ENCODE peak calls at places on chromosomes 3 and 15, in eight cellular contexts. X, B, H, O, R, M, L and T are unnamed samples.

GRCh38 chr15:57720861-57721260 is 14.3 kb downstream of the POLR2M start:
- DNase-seq in B (no peak), H (no peak), X (no peak), L (no peak), M (no peak), O (no peak), R (peak), T (no peak)

GRCh38 chr3:10883478-10884234 is 67.6 kb downstream of the SLC6A11 start:
- DNase-seq in R (peak), X (no peak), L (no peak), B (no peak), O (no peak), M (no peak), H (no peak), T (no peak)

GRCh38 chr3:109806929-109807328 is 469.6 kb upstream of the DPPA4 start:
- DNase-seq in O (no peak), B (no peak), X (no peak), R (peak), M (no peak), H (no peak), L (peak), T (no peak)

GRCh38 chr3:129013491-129013891 is 12.4 kb downstream of the EFCC1 start:
- DNase-seq in H (no peak), X (no peak), O (no peak), R (no peak), L (peak), B (no peak), M (no peak), T (no peak)

GRCh38 chr15:100901296-100901695 is 17.9 kb upstream of the LRRK1 start:
- DNase-seq in O (no peak), M (no peak), L (no peak), B (no peak), H (no peak), R (no peak), X (no peak), T (no peak)

GRCh38 chr15:88177451-88177850 is 79.1 kb downstream of the NTRK3 start:
- DNase-seq in M (no peak), H (no peak), X (no peak), L (peak), O (no peak), B (no peak), R (no peak), T (no peak)

GRCh38 chr15:64274541-64274940 is 81.4 kb downstream of the CSNK1G1 start:
- DNase-seq in M (no peak), L (no peak), X (no peak), O (no peak), B (no peak), H (no peak), R (no peak), T (no peak)

GRCh38 chr3:3798641-3799113 is 554 bp upstream of the LRRN1 start:
- DNase-seq in O (no peak), L (peak), B (no peak), X (no peak), M (no peak), R (no peak), H (peak), T (peak)

GRCh38 chr3:28320981-28321380 is 27.5 kb upstream of the ZCWPW2 start:
- DNase-seq in H (no peak), L (no peak), R (no peak), B (no peak), X (no peak), O (no peak), M (no peak), T (no peak)

GRCh38 chr15:48748535-48748934 is 62.3 kb downstream of the CEP152 start:
- DNase-seq in M (no peak), X (no peak), L (peak), H (no peak), R (peak), B (no peak), O (no peak), T (no peak)

GRCh38 chr3:22620498-22620897 is 582.6 kb upstream of the UBE2E2 start:
- DNase-seq in X (no peak), R (no peak), M (no peak), O (no peak), H (no peak), L (peak), B (no peak), T (no peak)

GRCh38 chr3:177382944-177383343 is 185.7 kb upstream of the TBL1XR1 start:
- DNase-seq in X (no peak), M (no peak), B (no peak), O (no peak), R (no peak), H (no peak), L (no peak), T (no peak)

GRCh38 chr3:43523454-43524053 is 98.3 kb downstream of the ANO10 start:
- DNase-seq in H (no peak), X (no peak), R (peak), M (no peak), L (peak), O (no peak), B (no peak), T (no peak)

GRCh38 chr3:15288331-15288726 is 44.1 kb downstream of the SH3BP5 start:
- DNase-seq in M (no peak), R (no peak), O (no peak), L (no peak), B (no peak), H (no peak), X (no peak), T (no peak)

GRCh38 chr15:67049351-67050044 is 15.9 kb upstream of the SMAD3 start:
- DNase-seq in L (peak), O (no peak), B (no peak), X (no peak), H (no peak), M (peak), R (peak), T (no peak)

GRCh38 chr3:112775011-112775742 is 71.5 kb downstream of the CD200R1L start:
- DNase-seq in O (no peak), L (peak), B (no peak), M (peak), X (no peak), H (no peak), R (peak), T (no peak)

GRCh38 chr3:13879102-13879945 is 547 bp downstream of the WNT7A start:
- DNase-seq in X (no peak), B (peak), M (no peak), O (no peak), R (no peak), L (no peak), H (no peak), T (no peak)

GRCh38 chr3:134340362-134340997 is 33.8 kb downstream of the AMOTL2 start:
- DNase-seq in M (no peak), X (no peak), O (no peak), B (no peak), L (no peak), H (no peak), R (no peak), T (no peak)